ENCODE peak calls at places on chromosome 17, in seven cellular contexts. One of them, this sample, is unnamed.

GRCh38 chr17:58281511-58282011 is 826 bp upstream of the MPO start:
- DNase-seq in pancreas: no peak
- DNase-seq in body of pancreas: no peak
- DNase-seq in cardiac muscle cell: no peak
- DNase-seq in kidney: no peak
- DNase-seq in neural progenitor cell: no peak
- DNase-seq in left ventricle myocardium inferior: no peak
- DNase-seq in this sample: no peak

GRCh38 chr17:6556121-6557039 is at the start of gene PITPNM3:
- DNase-seq in pancreas: peak; percentile 72
- DNase-seq in body of pancreas: no peak
- DNase-seq in cardiac muscle cell: peak; percentile 57
- DNase-seq in kidney: no peak
- DNase-seq in neural progenitor cell: peak; percentile 72
- DNase-seq in left ventricle myocardium inferior: no peak
- DNase-seq in this sample: peak; percentile 58

GRCh38 chr17:69424287-69425041 is 10.0 kb downstream of the MAP2K6 start:
- DNase-seq in pancreas: no peak
- DNase-seq in body of pancreas: no peak
- DNase-seq in cardiac muscle cell: no peak
- DNase-seq in kidney: no peak
- DNase-seq in neural progenitor cell: no peak
- DNase-seq in left ventricle myocardium inferior: no peak
- DNase-seq in this sample: no peak

GRCh38 chr17:1647802-1648581 is 1.7 kb downstream of the RILP start:
- DNase-seq in pancreas: no peak
- DNase-seq in body of pancreas: peak; percentile 55
- DNase-seq in cardiac muscle cell: peak; percentile 49
- DNase-seq in kidney: peak; percentile 81
- DNase-seq in neural progenitor cell: peak; percentile 69
- DNase-seq in left ventricle myocardium inferior: peak; percentile 58
- DNase-seq in this sample: peak; percentile 74

GRCh38 chr17:14732211-14732610 is 431.3 kb downstream of the HS3ST3B1 start:
- DNase-seq in pancreas: no peak
- DNase-seq in body of pancreas: no peak
- DNase-seq in cardiac muscle cell: no peak
- DNase-seq in kidney: no peak
- DNase-seq in neural progenitor cell: no peak
- DNase-seq in left ventricle myocardium inferior: no peak
- DNase-seq in this sample: no peak

GRCh38 chr17:63446981-63447687 is 1.0 kb upstream of the CYB561 start:
- DNase-seq in pancreas: no peak
- DNase-seq in body of pancreas: peak; percentile 48
- DNase-seq in cardiac muscle cell: no peak
- DNase-seq in kidney: no peak
- DNase-seq in neural progenitor cell: peak; percentile 30
- DNase-seq in left ventricle myocardium inferior: no peak
- DNase-seq in this sample: peak; percentile 25

GRCh38 chr17:50918933-50919296 is 52.8 kb upstream of the TOB1 start:
- DNase-seq in pancreas: no peak
- DNase-seq in body of pancreas: no peak
- DNase-seq in cardiac muscle cell: no peak
- DNase-seq in kidney: peak; percentile 68
- DNase-seq in neural progenitor cell: no peak
- DNase-seq in left ventricle myocardium inferior: no peak
- DNase-seq in this sample: no peak

GRCh38 chr17:61291457-61292311 is 108.0 kb upstream of the TBX2 start:
- DNase-seq in pancreas: no peak
- DNase-seq in body of pancreas: no peak
- DNase-seq in cardiac muscle cell: no peak
- DNase-seq in kidney: no peak
- DNase-seq in neural progenitor cell: no peak
- DNase-seq in left ventricle myocardium inferior: no peak
- DNase-seq in this sample: no peak

GRCh38 chr17:64382184-64382583 is 8.5 kb downstream of the PECAM1 start:
- DNase-seq in pancreas: no peak
- DNase-seq in body of pancreas: no peak
- DNase-seq in cardiac muscle cell: no peak
- DNase-seq in kidney: no peak
- DNase-seq in neural progenitor cell: no peak
- DNase-seq in left ventricle myocardium inferior: no peak
- DNase-seq in this sample: no peak

GRCh38 chr17:17663160-17664072 is 17.8 kb upstream of the RAI1 start:
- DNase-seq in pancreas: no peak
- DNase-seq in body of pancreas: peak; percentile 60
- DNase-seq in cardiac muscle cell: peak; percentile 84
- DNase-seq in kidney: peak; percentile 90
- DNase-seq in neural progenitor cell: peak; percentile 87
- DNase-seq in left ventricle myocardium inferior: peak; percentile 29
- DNase-seq in this sample: peak; percentile 24

GRCh38 chr17:81685108-81685507 is 1.3 kb downstream of the HGS start:
- DNase-seq in pancreas: no peak
- DNase-seq in body of pancreas: no peak
- DNase-seq in cardiac muscle cell: no peak
- DNase-seq in kidney: no peak
- DNase-seq in neural progenitor cell: no peak
- DNase-seq in left ventricle myocardium inferior: no peak
- DNase-seq in this sample: no peak

GRCh38 chr17:79732804-79733691 is 2.3 kb downstream of the ENPP7 start:
- DNase-seq in pancreas: no peak
- DNase-seq in body of pancreas: peak; percentile 63
- DNase-seq in cardiac muscle cell: no peak
- DNase-seq in kidney: no peak
- DNase-seq in neural progenitor cell: no peak
- DNase-seq in left ventricle myocardium inferior: no peak
- DNase-seq in this sample: no peak

GRCh38 chr17:40315678-40316570 is 6.9 kb downstream of the RARA start:
- DNase-seq in pancreas: peak; percentile 24
- DNase-seq in body of pancreas: no peak
- DNase-seq in cardiac muscle cell: no peak
- DNase-seq in kidney: peak; percentile 60
- DNase-seq in neural progenitor cell: no peak
- DNase-seq in left ventricle myocardium inferior: peak; percentile 7
- DNase-seq in this sample: no peak

GRCh38 chr17:31405941-31406371 is 14.5 kb downstream of the RAB11FIP4 start:
- DNase-seq in pancreas: no peak
- DNase-seq in body of pancreas: no peak
- DNase-seq in cardiac muscle cell: no peak
- DNase-seq in kidney: peak; percentile 43
- DNase-seq in neural progenitor cell: peak; percentile 32
- DNase-seq in left ventricle myocardium inferior: no peak
- DNase-seq in this sample: no peak

GRCh38 chr17:82679586-82680465 is 18.7 kb downstream of the RAB40B start:
- DNase-seq in pancreas: peak; percentile 44
- DNase-seq in body of pancreas: no peak
- DNase-seq in cardiac muscle cell: no peak
- DNase-seq in kidney: peak; percentile 69
- DNase-seq in neural progenitor cell: peak; percentile 52
- DNase-seq in left ventricle myocardium inferior: no peak
- DNase-seq in this sample: no peak

GRCh38 chr17:80861360-80861861 is 130.2 kb upstream of the CHMP6 start:
- DNase-seq in pancreas: peak; percentile 35
- DNase-seq in body of pancreas: no peak
- DNase-seq in cardiac muscle cell: no peak
- DNase-seq in kidney: no peak
- DNase-seq in neural progenitor cell: no peak
- DNase-seq in left ventricle myocardium inferior: no peak
- DNase-seq in this sample: no peak

GRCh38 chr17:58305626-58306025 is 23.0 kb downstream of the TSPOAP1 start:
- DNase-seq in pancreas: no peak
- DNase-seq in body of pancreas: no peak
- DNase-seq in cardiac muscle cell: no peak
- DNase-seq in kidney: peak; percentile 47
- DNase-seq in neural progenitor cell: no peak
- DNase-seq in left ventricle myocardium inferior: no peak
- DNase-seq in this sample: no peak

GRCh38 chr17:74141612-74142011 is 61.9 kb upstream of the RPL38 start:
- DNase-seq in pancreas: no peak
- DNase-seq in body of pancreas: no peak
- DNase-seq in cardiac muscle cell: no peak
- DNase-seq in kidney: no peak
- DNase-seq in neural progenitor cell: no peak
- DNase-seq in left ventricle myocardium inferior: no peak
- DNase-seq in this sample: no peak

GRCh38 chr17:78958556-78959191 is 21.0 kb downstream of the LGALS3BP start:
- DNase-seq in pancreas: no peak
- DNase-seq in body of pancreas: no peak
- DNase-seq in cardiac muscle cell: no peak
- DNase-seq in kidney: no peak
- DNase-seq in neural progenitor cell: no peak
- DNase-seq in left ventricle myocardium inferior: no peak
- DNase-seq in this sample: no peak

GRCh38 chr17:44203731-44204452 is 4.2 kb upstream of the ATXN7L3 start:
- DNase-seq in pancreas: no peak
- DNase-seq in body of pancreas: peak; percentile 49
- DNase-seq in cardiac muscle cell: peak; percentile 62
- DNase-seq in kidney: no peak
- DNase-seq in neural progenitor cell: peak; percentile 69
- DNase-seq in left ventricle myocardium inferior: no peak
- DNase-seq in this sample: peak; percentile 50

GRCh38 chr17:35694906-35695305 is 36.5 kb upstream of the RASL10B start:
- DNase-seq in pancreas: no peak
- DNase-seq in body of pancreas: no peak
- DNase-seq in cardiac muscle cell: no peak
- DNase-seq in kidney: no peak
- DNase-seq in neural progenitor cell: no peak
- DNase-seq in left ventricle myocardium inferior: no peak
- DNase-seq in this sample: no peak

GRCh38 chr17:82613283-82614094 is 34.8 kb downstream of the WDR45B start:
- DNase-seq in pancreas: no peak
- DNase-seq in body of pancreas: no peak
- DNase-seq in cardiac muscle cell: peak; percentile 92
- DNase-seq in kidney: peak; percentile 55
- DNase-seq in neural progenitor cell: no peak
- DNase-seq in left ventricle myocardium inferior: no peak
- DNase-seq in this sample: peak; percentile 15

GRCh38 chr17:6343736-6344135 is 91.2 kb downstream of the AIPL1 start:
- DNase-seq in pancreas: no peak
- DNase-seq in body of pancreas: no peak
- DNase-seq in cardiac muscle cell: no peak
- DNase-seq in kidney: no peak
- DNase-seq in neural progenitor cell: no peak
- DNase-seq in left ventricle myocardium inferior: no peak
- DNase-seq in this sample: no peak

GRCh38 chr17:7575481-7575883 is 4.0 kb upstream of the CD68 start:
- DNase-seq in pancreas: no peak
- DNase-seq in body of pancreas: no peak
- DNase-seq in cardiac muscle cell: no peak
- DNase-seq in kidney: no peak
- DNase-seq in neural progenitor cell: no peak
- DNase-seq in left ventricle myocardium inferior: no peak
- DNase-seq in this sample: no peak

GRCh38 chr17:7575959-7576358 is 3.5 kb upstream of the CD68 start:
- DNase-seq in pancreas: no peak
- DNase-seq in body of pancreas: no peak
- DNase-seq in cardiac muscle cell: no peak
- DNase-seq in kidney: no peak
- DNase-seq in neural progenitor cell: no peak
- DNase-seq in left ventricle myocardium inferior: no peak
- DNase-seq in this sample: no peak

GRCh38 chr17:7572588-7573323 is 6.7 kb upstream of the CD68 start:
- DNase-seq in pancreas: peak; percentile 100
- DNase-seq in body of pancreas: peak; percentile 100
- DNase-seq in cardiac muscle cell: peak; percentile 99
- DNase-seq in kidney: peak; percentile 90
- DNase-seq in neural progenitor cell: peak; percentile 99
- DNase-seq in left ventricle myocardium inferior: peak; percentile 99
- DNase-seq in this sample: peak; percentile 53

GRCh38 chr17:7573324-7574080 is 5.9 kb upstream of the CD68 start:
- DNase-seq in pancreas: peak; percentile 86
- DNase-seq in body of pancreas: peak; percentile 92
- DNase-seq in cardiac muscle cell: peak; percentile 94
- DNase-seq in kidney: peak; percentile 97
- DNase-seq in neural progenitor cell: peak; percentile 94
- DNase-seq in left ventricle myocardium inferior: peak; percentile 90
- DNase-seq in this sample: peak; percentile 92

DNA sequence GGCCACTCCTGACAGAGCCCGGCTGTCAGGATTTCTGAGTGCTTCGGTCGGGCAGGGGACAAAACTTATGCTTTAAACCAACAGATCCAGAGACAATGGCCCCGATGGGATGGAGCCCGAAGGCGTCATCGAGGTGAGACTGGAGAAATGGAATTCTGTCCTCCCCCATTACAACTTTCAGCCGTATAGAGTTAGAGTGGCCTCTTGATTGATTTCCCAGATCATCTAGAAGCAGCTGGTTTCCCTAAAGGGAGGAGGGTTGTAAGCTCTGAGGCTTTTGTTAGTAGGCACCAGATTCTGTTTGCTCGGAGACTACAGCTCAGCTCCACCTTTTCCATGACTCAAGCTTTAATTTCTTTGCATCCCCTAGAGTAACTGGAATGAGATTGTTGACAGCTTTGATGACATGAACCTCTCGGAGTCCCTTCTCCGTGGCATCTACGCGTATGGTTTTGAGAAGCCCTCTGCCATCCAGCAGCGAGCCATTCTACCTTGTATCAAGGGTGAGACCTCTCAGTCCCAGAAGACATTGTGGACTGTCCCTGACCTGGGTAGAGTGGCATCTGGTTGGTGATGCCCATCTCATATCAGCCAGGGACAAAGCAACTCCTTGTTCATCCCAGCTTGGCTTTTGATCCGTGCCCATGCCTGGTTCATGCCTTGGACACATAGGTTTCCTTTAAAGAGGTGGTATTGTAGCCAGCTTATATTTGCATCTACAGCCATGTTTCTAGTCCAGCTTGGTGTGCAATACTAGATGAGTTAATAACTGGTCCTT is 5.1 kb upstream of the CD68 start:
- DNase-seq in pancreas: no peak
- DNase-seq in body of pancreas: no peak
- DNase-seq in cardiac muscle cell: no peak
- DNase-seq in kidney: no peak
- DNase-seq in neural progenitor cell: no peak
- DNase-seq in left ventricle myocardium inferior: no peak
- DNase-seq in this sample: no peak
- H3K36me3 ChIP-seq in pancreas: peaks cover 23% of the 10 kb centered on the region
- H3K36me3 ChIP-seq in body of pancreas: peaks cover 39% of the 10 kb centered on the region
- H3K36me3 ChIP-seq in cardiac muscle cell: peaks cover 52% of the 10 kb centered on the region
- H3K36me3 ChIP-seq in kidney: peaks cover 50% of the 10 kb centered on the region
- H3K36me3 ChIP-seq in neural progenitor cell: peaks cover 17% of the 10 kb centered on the region
- H3K36me3 ChIP-seq in left ventricle myocardium inferior: peaks cover 74% of the 10 kb centered on the region
- H3K36me3 ChIP-seq in this sample: peaks cover 60% of the 10 kb centered on the region

GRCh38 chr17:75701288-75701687 is 20.0 kb upstream of the ITGB4 start:
- DNase-seq in pancreas: no peak
- DNase-seq in body of pancreas: no peak
- DNase-seq in cardiac muscle cell: no peak
- DNase-seq in kidney: peak; percentile 53
- DNase-seq in neural progenitor cell: no peak
- DNase-seq in left ventricle myocardium inferior: no peak
- DNase-seq in this sample: no peak
- H3K36me3 ChIP-seq in pancreas: peaks cover 4% of the 10 kb centered on the region
- H3K36me3 ChIP-seq in body of pancreas: peaks cover 27% of the 10 kb centered on the region
- H3K36me3 ChIP-seq in cardiac muscle cell: peaks cover 29% of the 10 kb centered on the region
- H3K36me3 ChIP-seq in kidney: peaks cover 29% of the 10 kb centered on the region
- H3K36me3 ChIP-seq in neural progenitor cell: no peaks in the 10 kb centered on the region
- H3K36me3 ChIP-seq in left ventricle myocardium inferior: peaks cover 64% of the 10 kb centered on the region
- H3K36me3 ChIP-seq in this sample: peaks cover 63% of the 10 kb centered on the region

GRCh38 chr17:28346199-28346580 is 10.6 kb downstream of the TNFAIP1 start:
- DNase-seq in pancreas: no peak
- DNase-seq in body of pancreas: no peak
- DNase-seq in cardiac muscle cell: peak; percentile 15
- DNase-seq in kidney: no peak
- DNase-seq in neural progenitor cell: peak; percentile 26
- DNase-seq in left ventricle myocardium inferior: no peak
- DNase-seq in this sample: no peak
- H3K36me3 ChIP-seq in pancreas: peaks cover 9% of the 10 kb centered on the region
- H3K36me3 ChIP-seq in body of pancreas: peaks cover 49% of the 10 kb centered on the region
- H3K36me3 ChIP-seq in cardiac muscle cell: peaks cover 61% of the 10 kb centered on the region
- H3K36me3 ChIP-seq in kidney: peaks cover 53% of the 10 kb centered on the region
- H3K36me3 ChIP-seq in neural progenitor cell: no peaks in the 10 kb centered on the region
- H3K36me3 ChIP-seq in left ventricle myocardium inferior: peaks cover 98% of the 10 kb centered on the region
- H3K36me3 ChIP-seq in this sample: peaks cover 76% of the 10 kb centered on the region

GRCh38 chr17:8492121-8492520 is 56.4 kb downstream of the NDEL1 start:
- DNase-seq in pancreas: no peak
- DNase-seq in body of pancreas: no peak
- DNase-seq in cardiac muscle cell: no peak
- DNase-seq in kidney: no peak
- DNase-seq in neural progenitor cell: no peak
- DNase-seq in left ventricle myocardium inferior: no peak
- DNase-seq in this sample: no peak
- H3K36me3 ChIP-seq in pancreas: no peaks in the 10 kb centered on the region
- H3K36me3 ChIP-seq in body of pancreas: peaks cover 1% of the 10 kb centered on the region
- H3K36me3 ChIP-seq in cardiac muscle cell: peaks cover 77% of the 10 kb centered on the region
- H3K36me3 ChIP-seq in kidney: peaks cover 33% of the 10 kb centered on the region
- H3K36me3 ChIP-seq in neural progenitor cell: peaks cover 7% of the 10 kb centered on the region
- H3K36me3 ChIP-seq in left ventricle myocardium inferior: peaks cover 81% of the 10 kb centered on the region
- H3K36me3 ChIP-seq in this sample: peaks cover 13% of the 10 kb centered on the region